ENCODE peak calls at places on chromosomes 5 and 9, in nine cellular contexts. X is stimulated activated CD4-positive, alpha-beta T cell treated with anti-CD3 and anti-CD28 coated beads, TNF-alpha, amount 100 ng/mL, for 1 hour; E is lower leg skin; I is amniotic stem cell; Z is anterior cingulate cortex; V is heart right ventricle; F is HS-5; S is stimulated activated CD8-positive, alpha-beta memory T cell treated with anti-CD3 and anti-CD28 coated beads, Interleukin-4, amount 100 ng/mL, for 4 hours; P is lung microvascular endothelial cell. N is an unnamed sample.
A peak's percentile ranks its signal among the peaks of the same experiment; 100 is the strongest.

GRCh38 chr9:114047717-114048116 is 30.4 kb downstream of the AMBP start:
- DNase-seq in E (peak; percentile 42), Z (no peak), X (no peak), F (no peak), P (peak; percentile 9), V (no peak), S (no peak), I (no peak), N (peak; percentile 18)

GRCh38 chr5:2550479-2550878 is 201.0 kb downstream of the IRX2 start:
- DNase-seq in Z (no peak), X (no peak), S (no peak), V (no peak), F (no peak), E (no peak), I (no peak), P (no peak), N (no peak)

GRCh38 chr5:136622737-136623136 is 257.4 kb upstream of the TRPC7 start:
- DNase-seq in F (no peak), E (no peak), I (no peak), S (no peak), V (no peak), P (no peak), X (no peak), Z (no peak), N (no peak)

GRCh38 chr9:70121818-70122436 is 78.3 kb downstream of the MAMDC2 start:
- DNase-seq in P (no peak), V (no peak), S (no peak), I (no peak), Z (no peak), F (no peak), E (no peak), X (no peak), N (no peak)

GRCh38 chr5:55187370-55187769 is 14.4 kb upstream of the CDC20B start:
- DNase-seq in P (peak; percentile 34), V (no peak), X (no peak), I (no peak), Z (no peak), F (no peak), E (no peak), S (no peak), N (no peak)

GRCh38 chr5:1005904-1006655 is 2.5 kb upstream of the NKD2 start:
- DNase-seq in I (no peak), E (peak; percentile 84), V (peak; percentile 10), S (no peak), P (no peak), Z (no peak), X (no peak), F (no peak), N (no peak)

GRCh38 chr9:130768265-130768664 is 66.8 kb upstream of the ABL1 start:
- DNase-seq in Z (no peak), S (no peak), X (no peak), E (no peak), P (peak; percentile 38), V (no peak), I (no peak), F (no peak), N (no peak)

GRCh38 chr5:73564644-73565165 is 734 bp downstream of the ANKRA2 start:
- DNase-seq in S (no peak), Z (no peak), V (no peak), P (peak; percentile 29), F (no peak), E (no peak), I (no peak), X (no peak), N (no peak)

GRCh38 chr5:138391859-138392386 is 39.4 kb downstream of the KDM3B start:
- DNase-seq in I (no peak), X (no peak), F (no peak), V (peak; percentile 37), E (no peak), Z (peak; percentile 73), P (no peak), S (no peak), N (no peak)

GRCh38 chr5:57324888-57325287 is 151.0 kb downstream of the GPBP1 start:
- DNase-seq in P (no peak), E (no peak), V (no peak), S (no peak), X (no peak), F (no peak), I (no peak), Z (no peak), N (no peak)

GRCh38 chr5:60514152-60514551 is 185.8 kb downstream of the DEPDC1B start:
- DNase-seq in V (no peak), F (no peak), S (no peak), Z (no peak), X (no peak), E (no peak), P (no peak), I (no peak), N (no peak)

GRCh38 chr5:135246605-135246922 is 152.5 kb downstream of the MACROH2A1 start:
- DNase-seq in F (no peak), P (no peak), X (no peak), S (no peak), I (no peak), V (no peak), Z (no peak), E (peak; percentile 57), N (no peak)

GRCh38 chr9:127555830-127556820 is 56.0 kb upstream of the STXBP1 start:
- DNase-seq in V (peak; percentile 54), F (peak; percentile 87), I (peak; percentile 94), X (no peak), P (peak; percentile 94), S (no peak), E (peak; percentile 95), Z (no peak), N (no peak)